ENCODE peak calls at places on chromosomes 12 and 14, in eight cellular contexts. F, I, C, N, Y, Q, E and B are unnamed samples.

GRCh38 chr14:35687335-35687939 is 121.7 kb downstream of the RALGAPA1 start:
- DNase-seq in F (peak), I (no peak), C (peak), N (peak), Y (peak), Q (no peak), E (peak), B (peak)

GRCh38 chr14:69694730-69695663 is 71.9 kb upstream of the SRSF5 start:
- DNase-seq in F (no peak), I (no peak), C (no peak), N (no peak), Y (peak), Q (no peak), E (no peak), B (no peak)

GRCh38 chr14:81219821-81220487 is 805 bp downstream of the GTF2A1 start:
- DNase-seq in F (no peak), I (peak), C (no peak), N (peak), Y (peak), Q (no peak), E (peak), B (no peak)

GRCh38 chr12:121827351-121828099 is 23.7 kb downstream of the SETD1B start:
- DNase-seq in F (no peak), I (no peak), C (no peak), N (no peak), Y (no peak), Q (no peak), E (no peak), B (no peak)

GRCh38 chr14:102777711-102778615 is 714 bp downstream of the TRAF3 start:
- DNase-seq in F (peak), I (no peak), C (no peak), N (peak), Y (peak), Q (no peak), E (peak), B (no peak)

GRCh38 chr12:57124259-57124877 is 3.9 kb upstream of the LRP1 start:
- DNase-seq in F (peak), I (peak), C (peak), N (peak), Y (peak), Q (peak), E (peak), B (no peak)

GRCh38 chr14:95696741-95697140 is 10.5 kb downstream of the TCL1B start:
- DNase-seq in F (no peak), I (no peak), C (no peak), N (no peak), Y (no peak), Q (no peak), E (no peak), B (no peak)

GRCh38 chr12:64860446-64860998 is 36.1 kb downstream of the TBC1D30 start:
- DNase-seq in F (no peak), I (no peak), C (no peak), N (no peak), Y (no peak), Q (no peak), E (no peak), B (no peak)